ENCODE peak calls at places on chromosomes 3 and 15, in nine cellular contexts. K, W, G, R, F, B, S, Z and U are unnamed samples.

GRCh38 chr3:15796331-15796730 is 1.4 kb downstream of the ANKRD28 start:
- DNase-seq in S (no peak), F (no peak), Z (peak), G (no peak), W (no peak), R (no peak), B (no peak), K (no peak), U (no peak)

GRCh38 chr3:102161362-102162006 is 273.3 kb upstream of the ZPLD1 start:
- DNase-seq in Z (peak), F (no peak), W (no peak), S (no peak), R (no peak), G (no peak), B (no peak), K (no peak), U (no peak)

GRCh38 chr3:177053107-177053506 is 144.2 kb downstream of the TBL1XR1 start:
- DNase-seq in W (no peak), Z (no peak), S (no peak), G (no peak), F (no peak), K (no peak), R (no peak), B (no peak), U (no peak)

GRCh38 chr3:179333084-179333483 is 10.3 kb downstream of the ZNF639 start:
- DNase-seq in W (no peak), S (no peak), F (no peak), G (no peak), R (no peak), K (no peak), B (no peak), Z (no peak), U (no peak)

GRCh38 chr15:54772663-54773062 is 424.1 kb downstream of the RSL24D1 start:
- DNase-seq in F (no peak), G (no peak), R (no peak), Z (no peak), S (no peak), B (no peak), W (no peak), K (no peak), U (no peak)

GRCh38 chr3:167743799-167744198 is 8.3 kb downstream of the SERPINI1 start:
- DNase-seq in Z (no peak), S (no peak), F (no peak), B (peak), G (no peak), W (no peak), R (no peak), K (no peak), U (no peak)

GRCh38 chr15:31387483-31388118 is 61.0 kb downstream of the KLF13 start:
- DNase-seq in F (no peak), G (peak), B (no peak), R (peak), S (peak), W (no peak), Z (no peak), K (peak), U (no peak)

GRCh38 chr3:55676643-55677042 is 189.5 kb upstream of the WNT5A start:
- DNase-seq in K (no peak), B (no peak), F (no peak), W (no peak), S (peak), R (no peak), G (peak), Z (no peak), U (no peak)

GRCh38 chr3:94162700-94163099 is 99.8 kb downstream of the NSUN3 start:
- DNase-seq in W (no peak), G (no peak), K (no peak), Z (peak), B (peak), S (no peak), F (no peak), R (no peak), U (peak)

GRCh38 chr3:129286081-129286480 is 7.4 kb downstream of the HMCES start:
- DNase-seq in F (no peak), G (no peak), R (no peak), B (no peak), W (no peak), S (no peak), K (no peak), Z (no peak), U (no peak)

GRCh38 chr15:77615472-77615871 is 17.2 kb downstream of the LINGO1 start:
- DNase-seq in G (no peak), K (no peak), F (no peak), S (no peak), B (no peak), W (no peak), Z (no peak), R (no peak), U (no peak)

GRCh38 chr15:40921949-40922607 is 7.1 kb upstream of the DLL4 start:
- DNase-seq in Z (no peak), B (no peak), R (no peak), S (no peak), F (no peak), K (no peak), W (no peak), G (no peak), U (no peak)

GRCh38 chr15:75625542-75626347 is at the start of gene SNUPN:
- DNase-seq in F (peak), K (peak), G (peak), R (peak), Z (peak), W (no peak), S (peak), B (peak), U (peak)

GRCh38 chr3:197711973-197712707 is 24.6 kb downstream of the RUBCN start:
- DNase-seq in B (peak), W (peak), F (peak), S (peak), K (peak), R (no peak), Z (peak), G (peak), U (peak)

GRCh38 chr15:95169701-95170459 is 938.5 kb downstream of the MCTP2 start:
- DNase-seq in R (no peak), G (no peak), B (no peak), F (no peak), W (no peak), K (peak), Z (no peak), S (peak), U (no peak)

GRCh38 chr3:69410301-69410700 is 24.4 kb upstream of the FRMD4B start:
- DNase-seq in F (no peak), G (no peak), R (peak), Z (peak), S (peak), K (peak), B (peak), W (no peak), U (peak)

GRCh38 chr15:50083424-50084025 is 35.5 kb downstream of the ATP8B4 start:
- DNase-seq in R (no peak), B (no peak), Z (no peak), K (no peak), S (no peak), F (no peak), G (no peak), W (no peak), U (no peak)

GRCh38 chr3:15215996-15216395 is 9.9 kb downstream of the CAPN7 start:
- DNase-seq in R (no peak), Z (no peak), F (no peak), S (no peak), W (no peak), G (no peak), B (no peak), K (no peak), U (no peak)

GRCh38 chr3:5264896-5265770 is 77.6 kb downstream of the EDEM1 start:
- DNase-seq in S (no peak), R (no peak), Z (no peak), W (no peak), B (no peak), F (no peak), K (no peak), G (no peak), U (no peak)

GRCh38 chr15:73677146-73677607 is 7.0 kb upstream of the CD276 start:
- DNase-seq in G (no peak), K (peak), W (no peak), R (peak), F (peak), B (peak), Z (peak), S (peak), U (peak)

GRCh38 chr15:78192826-78193594 is 41.4 kb downstream of the ACSBG1 start:
- DNase-seq in Z (no peak), W (no peak), F (no peak), B (no peak), R (no peak), K (peak), S (no peak), G (no peak), U (no peak)

GRCh38 chr3:123618076-123618703 is 33.3 kb upstream of the HACD2 start:
- DNase-seq in R (no peak), B (no peak), F (no peak), S (no peak), Z (no peak), K (no peak), G (no peak), W (no peak), U (no peak)

GRCh38 chr15:40510201-40510600 is 39.4 kb downstream of the CHST14 start:
- DNase-seq in K (no peak), G (no peak), S (no peak), R (no peak), W (no peak), Z (no peak), B (no peak), F (no peak), U (no peak)

GRCh38 chr3:122665226-122665786 is 15.3 kb upstream of the PARP14 start:
- DNase-seq in W (no peak), G (no peak), B (no peak), S (no peak), K (no peak), F (no peak), Z (no peak), R (no peak), U (no peak)

GRCh38 chr3:84692261-84692660 is 266.5 kb upstream of the CADM2 start:
- DNase-seq in S (no peak), W (no peak), K (no peak), B (no peak), Z (no peak), R (no peak), G (no peak), F (no peak), U (no peak)

GRCh38 chr3:13349823-13350222 is 70.3 kb downstream of the NUP210 start:
- DNase-seq in F (peak), K (no peak), G (no peak), Z (no peak), W (no peak), R (no peak), B (no peak), S (no peak), U (no peak)

GRCh38 chr3:64129581-64129980 is 95.7 kb downstream of the PRICKLE2 start:
- DNase-seq in Z (no peak), R (no peak), K (no peak), B (no peak), F (no peak), G (no peak), W (no peak), S (no peak), U (no peak)

GRCh38 chr15:35496585-35496984 is 49.4 kb downstream of the DPH6 start:
- DNase-seq in K (no peak), Z (no peak), F (no peak), W (no peak), B (no peak), R (no peak), S (no peak), G (no peak), U (no peak)

GRCh38 chr15:80679805-80680175 is 15.3 kb upstream of the ABHD17C start:
- DNase-seq in S (no peak), F (no peak), G (no peak), W (no peak), K (no peak), Z (no peak), R (no peak), B (no peak), U (no peak)
- H3K27ac ChIP-seq in S (no peak), F (no peak), G (no peak), W (no peak), K (no peak), Z (no peak), R (no peak), B (no peak), U (no peak)

GRCh38 chr3:112633757-112634156 is 7.2 kb downstream of the CCDC80 start:
- DNase-seq in W (no peak), G (no peak), F (no peak), Z (no peak), S (no peak), B (peak), K (no peak), R (no peak), U (no peak)
- H3K4me3 ChIP-seq in W (peak), G (no peak), F (no peak), Z (peak), S (no peak), B (peak), K (no peak), R (no peak), U (no peak)

GRCh38 chr3:196653127-196653795 is 13.8 kb downstream of the NRROS start:
- DNase-seq in F (no peak), R (peak), S (no peak), W (no peak), B (no peak), K (no peak), G (no peak), Z (no peak), U (no peak)
- H3K27ac ChIP-seq in F (no peak), R (no peak), S (no peak), W (no peak), B (no peak), K (no peak), G (no peak), Z (no peak), U (no peak)

GRCh38 chr15:25068696-25069095 is 113.9 kb downstream of the SNRPN start:
- DNase-seq in G (no peak), K (no peak), S (no peak), R (peak), W (no peak), Z (no peak), B (no peak), F (no peak), U (no peak)

GRCh38 chr15:25066708-25067107 is 111.9 kb downstream of the SNRPN start:
- DNase-seq in W (no peak), F (no peak), R (peak), S (no peak), K (no peak), Z (no peak), B (no peak), G (no peak), U (no peak)

GRCh38 chr15:25072857-25073476 is 118.2 kb downstream of the SNRPN start:
- DNase-seq in F (no peak), Z (no peak), W (no peak), B (no peak), G (no peak), S (no peak), R (no peak), K (no peak), U (no peak)

GRCh38 chr15:25067725-25068309 is 113.0 kb downstream of the SNRPN start:
- DNase-seq in Z (no peak), G (no peak), S (no peak), K (no peak), W (no peak), F (no peak), B (no peak), R (peak), U (no peak)

GRCh38 chr15:25070357-25070963 is 115.7 kb downstream of the SNRPN start:
- DNase-seq in F (no peak), B (no peak), W (no peak), R (no peak), Z (no peak), S (no peak), G (no peak), K (no peak), U (no peak)
- H3K4me3 ChIP-seq in F (no peak), B (no peak), W (no peak), R (no peak), Z (peak), S (no peak), G (peak), K (no peak), U (no peak)

GRCh38 chr15:67189326-67190051 is 65.0 kb downstream of the AAGAB start:
- DNase-seq in F (no peak), K (peak), Z (no peak), W (no peak), S (peak), B (no peak), R (no peak), G (peak), U (no peak)
- H3K27ac ChIP-seq in F (no peak), K (peak), Z (no peak), W (peak), S (peak), B (peak), R (no peak), G (peak), U (peak)

GRCh38 chr3:28924744-28925360 is 356.0 kb upstream of the RBMS3 start:
- DNase-seq in S (no peak), R (no peak), Z (peak), F (no peak), B (no peak), W (no peak), K (no peak), G (no peak), U (peak)
- H3K4me3 ChIP-seq in S (no peak), R (no peak), Z (no peak), F (no peak), B (no peak), W (no peak), K (no peak), G (no peak), U (no peak)

GRCh38 chr3:109430911-109431563 is 93.7 kb upstream of the DPPA4 start:
- DNase-seq in R (no peak), B (no peak), Z (no peak), F (no peak), S (no peak), W (no peak), K (no peak), G (no peak), U (no peak)

GRCh38 chr3:109432833-109433232 is 95.5 kb upstream of the DPPA4 start:
- DNase-seq in G (no peak), R (no peak), K (no peak), W (no peak), Z (no peak), S (no peak), F (peak), B (no peak), U (no peak)
- H3K27ac ChIP-seq in G (no peak), R (no peak), K (no peak), W (no peak), Z (no peak), S (no peak), F (no peak), B (no peak), U (no peak)